ENCODE peak calls at places on chromosomes 2 and 18, in five cellular contexts. N is cardiac muscle cell, B is neural crest cell, K is MCF 10A, C is cardiac fibroblast. Y is an unnamed sample.
A peak's percentile ranks its signal among the peaks of the same experiment; 100 is the strongest.

GRCh38 chr2:173196080-173196479 is 120.4 kb downstream of the MAP3K20 start:
- DNase-seq in N (no peak), B (no peak), K (no peak), C (no peak), Y (no peak)

GRCh38 chr2:125125902-125126301 is 1100.8 kb downstream of the CNTNAP5 start:
- DNase-seq in N (no peak), B (no peak), K (no peak), C (no peak), Y (no peak)

GRCh38 chr18:75047240-75047639 is 161.7 kb downstream of the PTGR3 start:
- DNase-seq in N (peak; percentile 34), B (no peak), K (no peak), C (no peak), Y (no peak)

GRCh38 chr2:140274891-140275290 is 1494.7 kb upstream of the NXPH2 start:
- DNase-seq in N (no peak), B (no peak), K (no peak), C (no peak), Y (no peak)

GRCh38 chr2:205732314-205732713 is 50.0 kb downstream of the NRP2 start:
- DNase-seq in N (no peak), B (no peak), K (no peak), C (no peak), Y (no peak)

GRCh38 chr2:27290571-27290970 is 8.3 kb downstream of the TRIM54 start:
- DNase-seq in N (no peak), B (no peak), K (no peak), C (no peak), Y (no peak)

GRCh38 chr2:231604101-231604684 is 11.5 kb downstream of the TEX44 start:
- DNase-seq in N (no peak), B (peak; percentile 63), K (peak; percentile 33), C (no peak), Y (no peak)

GRCh38 chr2:11175293-11175795 is 20.1 kb downstream of the SLC66A3 start:
- DNase-seq in N (no peak), B (no peak), K (no peak), C (peak; percentile 61), Y (no peak)

GRCh38 chr2:42053482-42053790 is 5.6 kb downstream of the PKDCC start:
- DNase-seq in N (no peak), B (no peak), K (no peak), C (no peak), Y (no peak)

GRCh38 chr2:182540236-182540635 is 113.4 kb upstream of the PDE1A start:
- DNase-seq in N (no peak), B (no peak), K (no peak), C (peak; percentile 58), Y (no peak)

GRCh38 chr2:219253753-219254589 is at the start of gene TUBA4A:
- DNase-seq in N (peak; percentile 63), B (no peak), K (peak; percentile 84), C (peak; percentile 70), Y (no peak)

GRCh38 chr2:112217854-112218253 is 37.0 kb downstream of the ZC3H8 start:
- DNase-seq in N (peak; percentile 5), B (no peak), K (no peak), C (no peak), Y (no peak)

GRCh38 chr2:112220831-112221230 is 34.0 kb downstream of the ZC3H8 start:
- DNase-seq in N (no peak), B (no peak), K (no peak), C (no peak), Y (no peak)

GRCh38 chr2:112220186-112220585 is 34.7 kb downstream of the ZC3H8 start:
- DNase-seq in N (no peak), B (no peak), K (no peak), C (no peak), Y (no peak)

DNA sequence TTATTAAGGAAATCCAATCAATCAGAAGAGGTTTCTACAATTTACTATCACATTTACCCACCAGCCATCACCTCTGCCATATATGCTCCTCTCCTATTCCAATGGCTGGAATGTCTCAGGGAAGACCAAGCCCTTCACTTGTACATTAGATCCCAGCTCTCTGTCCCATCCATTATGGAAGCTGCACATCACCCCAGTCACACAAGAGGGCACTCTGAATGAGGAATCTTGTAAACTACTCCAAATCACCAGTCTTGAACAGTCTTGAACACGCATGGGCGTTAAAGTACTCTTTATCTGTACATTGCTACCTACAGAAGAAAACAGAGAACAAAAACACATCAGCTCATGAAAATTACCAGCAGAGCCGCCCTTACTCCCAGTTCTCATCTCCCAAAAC is 38.7 kb downstream of the ZC3H8 start:
- DNase-seq in N (peak; percentile 24), B (no peak), K (peak; percentile 12), C (peak; percentile 57), Y (no peak)
- TF ChIP-seq CTCF in N (peak; percentile 43), B (no peak), K (peak; percentile 7), C (peak; percentile 34), Y (peak; percentile 34)

GRCh38 chr2:208148803-208149202 is 2.8 kb upstream of the CRYGB start:
- DNase-seq in N (no peak), B (no peak), K (no peak), C (no peak), Y (no peak)
- TF ChIP-seq CTCF in N (peak; percentile 8), B (peak; percentile 39), K (no peak), C (peak; percentile 13), Y (no peak)

GRCh38 chr18:23077493-23078256 is 57.6 kb upstream of the CABLES1 start:
- DNase-seq in N (peak; percentile 9), B (no peak), K (peak; percentile 43), C (peak; percentile 29), Y (no peak)
- TF ChIP-seq CTCF in N (peak; percentile 23), B (no peak), K (peak; percentile 34), C (no peak), Y (peak; percentile 38)

GRCh38 chr2:127526142-127526939 is at the start of gene IWS1:
- DNase-seq in N (peak; percentile 99), B (peak; percentile 89), K (peak; percentile 97), C (peak; percentile 98), Y (peak; percentile 88)
- TF ChIP-seq CTCF in N (peak; percentile 22), B (no peak), K (no peak), C (no peak), Y (no peak)

DNA sequence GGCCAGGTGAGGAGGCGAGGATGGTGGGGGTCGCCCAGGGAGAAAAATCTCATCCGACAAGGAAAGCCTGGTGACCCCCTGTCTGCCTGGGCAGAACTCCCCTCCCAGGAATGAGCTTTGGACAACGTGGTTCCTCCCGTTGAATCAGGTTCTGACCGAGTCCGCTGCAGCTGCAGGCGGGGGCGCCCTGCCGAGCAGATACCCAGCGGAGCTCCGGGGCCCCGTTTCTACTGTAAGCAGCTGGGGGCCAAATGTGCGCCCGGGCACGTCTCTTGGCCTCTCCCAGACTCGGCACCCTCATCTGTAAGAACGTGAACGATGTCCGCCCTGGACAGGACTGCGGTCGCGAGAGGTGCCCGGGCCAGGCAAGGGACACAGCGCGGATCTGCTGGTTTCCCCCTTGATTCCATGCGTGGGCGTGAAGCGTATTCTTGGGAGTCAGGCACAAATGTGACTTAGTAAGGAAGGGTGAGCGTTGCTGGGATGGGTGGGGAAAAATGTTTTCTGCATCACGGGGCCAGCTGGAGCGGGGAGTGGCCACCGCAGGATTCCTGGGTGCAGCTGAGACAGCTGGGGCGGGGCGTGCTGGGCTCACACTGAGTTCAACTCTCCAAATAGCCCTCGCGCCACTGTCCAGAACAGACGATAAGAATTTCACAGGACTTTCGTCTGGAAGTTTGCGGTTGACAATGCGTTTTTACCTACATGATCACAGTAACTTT is 20.2 kb upstream of the TUBB6 start:
- DNase-seq in N (peak; percentile 81), B (no peak), K (peak; percentile 78), C (peak; percentile 81), Y (no peak)
- TF ChIP-seq CTCF in N (no peak), B (no peak), K (no peak), C (no peak), Y (no peak)

GRCh38 chr2:66915237-66915636 is 480.3 kb downstream of the MEIS1 start:
- DNase-seq in N (no peak), B (no peak), K (no peak), C (peak; percentile 12), Y (no peak)
- TF ChIP-seq CTCF in N (no peak), B (no peak), K (no peak), C (no peak), Y (no peak)

Y was measured in LNCaP clone FGC.